ENCODE peak calls at places on chromosomes 13 and 19, in five cellular contexts. V is endothelial cell of umbilical vein, M is fibroblast of lung, B is OCI-LY7, E is DND-41. O is an unnamed sample.

GRCh38 chr19:41695745-41696144 is 7.7 kb upstream of the CEACAM7 start:
- DNase-seq in V (no peak), M (no peak), B (no peak), E (no peak), O (no peak)

GRCh38 chr19:1819976-1820255 is 7.8 kb upstream of the ATP8B3 start:
- DNase-seq in V (no peak), M (no peak), B (no peak), E (no peak), O (no peak)

GRCh38 chr13:41222259-41222852 is 28.0 kb upstream of the KBTBD7 start:
- DNase-seq in V (peak), M (peak), B (peak), E (peak), O (peak)

GRCh38 chr19:6997679-6998445 is 23.4 kb downstream of the MBD3L2B start:
- DNase-seq in V (no peak), M (no peak), B (no peak), E (no peak), O (no peak)

GRCh38 chr19:33811736-33812387 is 15.2 kb downstream of the KCTD15 start:
- DNase-seq in V (no peak), M (no peak), B (no peak), E (no peak), O (no peak)

GRCh38 chr13:26719356-26719945 is 41.1 kb downstream of the GPR12 start:
- DNase-seq in V (peak), M (no peak), B (peak), E (peak), O (no peak)

GRCh38 chr13:27395007-27395510 is 29.4 kb upstream of the GTF3A start:
- DNase-seq in V (no peak), M (no peak), B (no peak), E (no peak), O (no peak)

GRCh38 chr13:61777902-61778301 is 362.3 kb upstream of the PCDH20 start:
- DNase-seq in V (no peak), M (peak), B (no peak), E (no peak), O (peak)

GRCh38 chr19:6060600-6061391 is 49.5 kb downstream of the RFX2 start:
- DNase-seq in V (peak), M (peak), B (no peak), E (peak), O (peak)

GRCh38 chr13:72255908-72256307 is 388.9 kb upstream of the DACH1 start:
- DNase-seq in V (peak), M (peak), B (no peak), E (no peak), O (peak)

GRCh38 chr19:13012690-13013608 is 17.7 kb downstream of the NFIX start:
- DNase-seq in V (peak), M (peak), B (no peak), E (no peak), O (peak)

GRCh38 chr13:73168993-73169401 is 110.2 kb downstream of the KLF5 start:
- DNase-seq in V (no peak), M (peak), B (no peak), E (no peak), O (peak)

GRCh38 chr19:30426864-30427263 is 54.7 kb downstream of the ZNF536 start:
- DNase-seq in V (no peak), M (no peak), B (no peak), E (no peak), O (no peak)

GRCh38 chr19:29084266-29084665 is 128.7 kb downstream of the UQCRFS1 start:
- DNase-seq in V (no peak), M (no peak), B (peak), E (no peak), O (no peak)

GRCh38 chr13:26449063-26449848 is 108.2 kb upstream of the WASF3 start:
- DNase-seq in V (no peak), M (peak), B (no peak), E (no peak), O (no peak)

GRCh38 chr13:73142091-73142490 is 83.3 kb downstream of the KLF5 start:
- DNase-seq in V (peak), M (peak), B (no peak), E (no peak), O (no peak)

GRCh38 chr13:41546372-41547252 is 89.3 kb downstream of the RGCC start:
- DNase-seq in V (no peak), M (peak), B (no peak), E (no peak), O (peak)

GRCh38 chr13:104571161-104571889 is 1505.1 kb upstream of the SLC10A2 start:
- DNase-seq in V (peak), M (peak), B (no peak), E (peak), O (peak)

GRCh38 chr19:40872209-40872608 is 9.8 kb downstream of the CYP2A7 start:
- DNase-seq in V (no peak), M (no peak), B (no peak), E (no peak), O (no peak)

GRCh38 chr13:46146898-46147297 is 35.1 kb downstream of the LCP1 start:
- DNase-seq in V (no peak), M (no peak), B (no peak), E (no peak), O (no peak)

GRCh38 chr13:46145950-46146349 is 36.0 kb downstream of the LCP1 start:
- DNase-seq in V (no peak), M (no peak), B (no peak), E (no peak), O (no peak)

GRCh38 chr13:46140044-46140443 is 35.2 kb upstream of the CPB2 start:
- DNase-seq in V (no peak), M (no peak), B (no peak), E (no peak), O (no peak)

GRCh38 chr13:46142692-46143238 is 37.9 kb upstream of the CPB2 start:
- DNase-seq in V (no peak), M (no peak), B (no peak), E (no peak), O (no peak)

DNA sequence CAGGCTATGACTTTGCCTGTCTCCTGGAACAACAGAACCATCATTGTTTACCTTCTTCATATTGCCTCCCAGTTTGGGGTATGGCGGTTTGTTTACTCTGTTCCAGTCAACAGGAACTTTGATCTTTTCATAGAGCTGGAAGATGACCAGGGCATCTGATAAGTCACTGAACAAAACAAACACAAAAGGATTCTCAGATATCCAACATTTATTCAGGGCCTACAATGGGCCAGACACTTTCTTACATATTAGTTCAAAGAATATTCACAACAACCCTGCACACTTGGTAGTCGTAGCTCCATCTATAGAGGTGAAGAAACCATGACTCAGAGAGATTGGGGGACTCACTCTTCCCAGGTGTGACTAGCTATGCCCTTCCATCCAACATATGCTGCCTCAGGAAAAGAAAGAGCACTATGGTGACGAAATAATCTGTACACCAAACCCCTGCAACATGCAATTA is 38.4 kb upstream of the CPB2 start:
- DNase-seq in V (no peak), M (no peak), B (no peak), E (no peak), O (no peak)
- H2AFZ ChIP-seq in V (no peak), M (no peak), B (no peak), E (no peak), O (no peak)

DNA sequence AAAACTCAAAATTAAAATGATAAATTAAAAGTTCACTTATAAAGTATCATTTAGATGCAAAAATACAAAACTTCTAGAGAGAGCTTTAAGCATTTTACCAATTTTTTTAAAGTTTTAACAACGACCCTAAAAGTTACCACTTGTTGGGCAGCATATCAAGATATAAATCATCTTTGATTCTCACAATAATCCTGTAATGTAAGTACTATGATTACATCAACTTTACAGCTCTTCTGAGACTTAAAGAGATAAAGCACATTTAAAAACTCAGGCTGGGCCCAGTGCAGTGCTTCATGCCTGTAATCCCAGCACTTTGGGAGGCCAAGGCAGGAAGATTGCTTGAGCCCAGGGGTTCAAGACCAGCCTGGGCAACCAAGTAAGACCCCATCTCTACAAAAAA is 202.7 kb upstream of the GPC6 start:
- DNase-seq in V (no peak), M (no peak), B (no peak), E (no peak), O (no peak)
- TF ChIP-seq CTCF in V (no peak), M (no peak), B (no peak), E (no peak), O (no peak)

DNA sequence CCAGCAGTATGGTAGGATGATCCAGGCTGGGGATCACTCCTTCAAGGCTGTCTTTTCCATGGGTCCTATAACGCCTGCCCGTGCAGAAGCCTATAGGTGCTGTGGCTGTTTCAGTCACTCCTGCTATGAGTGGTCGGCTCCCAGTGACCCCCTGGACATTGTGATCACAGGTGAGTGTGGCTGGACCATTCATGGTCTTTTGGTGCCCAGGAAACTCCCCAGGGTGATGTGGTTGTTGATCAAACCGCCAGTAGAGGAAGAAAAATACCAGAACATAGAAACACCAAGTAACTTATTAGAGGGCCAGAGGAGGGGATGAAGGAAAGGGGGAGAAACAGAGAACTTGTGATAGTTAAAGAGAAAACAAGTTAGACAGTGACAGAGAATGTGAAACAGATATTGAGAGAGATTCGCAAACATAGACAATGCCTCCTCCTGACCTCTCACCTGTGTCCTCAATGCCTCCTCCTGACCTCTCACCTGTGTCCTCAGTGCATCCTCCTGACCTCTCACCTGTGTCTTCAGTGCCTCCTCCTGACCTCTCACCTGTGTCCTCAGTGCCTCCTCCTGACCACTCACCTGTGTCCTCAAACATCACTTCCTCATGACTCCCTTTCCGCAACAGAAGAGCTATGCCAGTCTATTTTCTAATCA is 19.4 kb downstream of the LAIR2 start:
- DNase-seq in V (no peak), M (no peak), B (no peak), E (no peak), O (no peak)
- H3K4me2 ChIP-seq in V (no peak), M (no peak), B (no peak), E (no peak), O (no peak)

GRCh38 chr13:33087091-33087490 is 70.9 kb downstream of the KL start:
- DNase-seq in V (no peak), M (peak), B (no peak), E (no peak), O (peak)

GRCh38 chr13:33087790-33088189 is 71.6 kb downstream of the KL start:
- DNase-seq in V (peak), M (peak), B (no peak), E (no peak), O (peak)

GRCh38 chr13:33092422-33092987 is 76.3 kb downstream of the KL start:
- DNase-seq in V (peak), M (no peak), B (no peak), E (no peak), O (no peak)

GRCh38 chr13:33089311-33089710 is 73.1 kb downstream of the KL start:
- DNase-seq in V (no peak), M (no peak), B (no peak), E (no peak), O (no peak)

DNA sequence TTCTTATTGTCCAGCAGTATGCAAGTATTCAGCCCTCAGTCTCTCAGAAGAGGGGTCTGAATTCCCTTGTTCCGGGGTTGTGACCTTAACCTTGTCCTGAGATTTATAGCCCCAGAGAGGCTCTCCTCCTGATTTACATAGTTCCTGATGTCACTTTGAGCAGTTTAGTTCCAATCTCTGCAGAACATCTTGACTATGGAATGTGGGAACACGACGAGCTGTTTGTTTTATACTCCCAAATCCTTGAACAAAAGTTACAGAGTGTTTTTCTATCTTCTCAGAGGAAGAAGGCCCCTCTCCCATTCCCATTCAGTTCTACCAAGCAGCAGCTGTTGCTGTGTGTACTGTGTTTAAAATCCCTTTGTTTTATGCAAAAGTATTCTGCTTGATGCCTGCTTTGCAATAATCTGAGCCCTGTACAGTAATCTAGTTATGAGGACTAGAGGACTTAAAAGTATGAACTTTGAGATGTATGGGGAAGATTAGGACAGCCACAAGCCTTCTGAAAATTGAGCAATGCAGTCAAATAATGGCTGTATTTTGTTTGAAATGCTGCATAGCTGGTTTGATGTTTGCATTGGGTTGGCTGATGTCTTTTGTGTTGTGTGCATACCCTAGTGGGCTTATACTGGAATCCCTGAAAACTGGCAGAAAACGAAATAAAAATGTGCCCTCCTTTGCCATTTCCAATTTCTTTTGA is 74.7 kb downstream of the KL start:
- DNase-seq in V (peak), M (no peak), B (no peak), E (no peak), O (no peak)
- H2AFZ ChIP-seq in V (peak), M (no peak), B (no peak), E (no peak), O (no peak)

DNA sequence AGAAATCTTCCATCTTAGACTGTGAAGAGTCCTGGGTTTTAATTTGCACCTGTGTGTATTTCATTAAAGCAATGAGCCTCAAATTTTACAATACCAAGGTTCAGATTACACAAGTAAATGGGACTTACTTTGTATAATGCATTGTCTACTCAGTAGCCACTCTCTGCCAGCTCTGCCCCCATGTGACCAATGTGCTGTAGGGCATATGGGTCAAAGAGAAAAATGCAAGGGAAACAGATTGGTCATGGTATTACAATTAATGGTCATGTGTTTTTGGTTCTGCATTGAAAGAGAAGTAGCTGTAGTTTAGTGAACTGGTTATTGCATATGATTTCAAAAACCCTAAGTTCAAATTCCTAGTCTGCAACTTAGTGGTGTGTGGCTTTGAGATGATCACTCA is 545.5 kb downstream of the SUCLA2 start:
- DNase-seq in V (no peak), M (no peak), B (no peak), E (no peak), O (no peak)
- TF ChIP-seq CTCF in V (no peak), M (no peak), B (peak), E (no peak), O (no peak)

O was measured in astrocyte.